ENCODE peak calls at places on chromosomes 13 and 19, in five cellular contexts. E is hypothalamus, R is AG09309, F is NCI-H1930, Y is lower leg skin. M is an unnamed sample.

GRCh38 chr13:38690231-38690630 is 3.4 kb downstream of the FREM2 start:
- DNase-seq in E (no peak), R (no peak), F (no peak), Y (no peak), M (no peak)

GRCh38 chr19:16373539-16373938 is 48.9 kb downstream of the KLF2 start:
- DNase-seq in E (no peak), R (no peak), F (no peak), Y (no peak), M (no peak)

GRCh38 chr19:1636325-1637236 is 15.8 kb downstream of the TCF3 start:
- DNase-seq in E (no peak), R (no peak), F (no peak), Y (no peak), M (no peak)

GRCh38 chr13:91579320-91579719 is 180.9 kb downstream of the GPC5 start:
- DNase-seq in E (no peak), R (no peak), F (no peak), Y (no peak), M (no peak)

GRCh38 chr19:11378319-11379189 is 4.1 kb downstream of the SWSAP1 start:
- DNase-seq in E (peak), R (no peak), F (peak), Y (peak), M (no peak)

GRCh38 chr19:52648336-52648990 is 10.3 kb upstream of the ZNF83 start:
- DNase-seq in E (no peak), R (no peak), F (no peak), Y (no peak), M (no peak)

GRCh38 chr13:36362251-36362650 is 16.1 kb upstream of the SPART start:
- DNase-seq in E (no peak), R (no peak), F (no peak), Y (no peak), M (no peak)

GRCh38 chr19:4816388-4817165 is 14.9 kb downstream of the TICAM1 start:
- DNase-seq in E (no peak), R (no peak), F (no peak), Y (no peak), M (no peak)

GRCh38 chr19:10784257-10784656 is 51.8 kb downstream of the TMED1 start:
- DNase-seq in E (peak), R (no peak), F (no peak), Y (no peak), M (no peak)

GRCh38 chr19:1221141-1221903 is 15.7 kb downstream of the STK11 start:
- DNase-seq in E (peak), R (no peak), F (no peak), Y (no peak), M (no peak)

GRCh38 chr19:23957660-23958281 is 43.1 kb downstream of the ZNF726 start:
- DNase-seq in E (no peak), R (peak), F (no peak), Y (no peak), M (no peak)

GRCh38 chr19:8466018-8466417 is 21.2 kb downstream of the HNRNPM start:
- DNase-seq in E (no peak), R (no peak), F (no peak), Y (no peak), M (no peak)

GRCh38 chr19:15775249-15775648 is 12.2 kb upstream of the OR10H5 start:
- DNase-seq in E (no peak), R (no peak), F (no peak), Y (no peak), M (no peak)

GRCh38 chr19:19062454-19063182 is 1.2 kb upstream of the SLC25A42 start:
- DNase-seq in E (no peak), R (no peak), F (no peak), Y (no peak), M (no peak)

GRCh38 chr13:67230774-67231480 is 791 bp upstream of the PCDH9 start:
- DNase-seq in E (peak), R (no peak), F (peak), Y (peak), M (peak)

GRCh38 chr19:46755077-46755852 is 9.0 kb upstream of the STRN4 start:
- DNase-seq in E (no peak), R (peak), F (no peak), Y (no peak), M (no peak)

GRCh38 chr13:87498681-87499080 is 172.5 kb upstream of the SLITRK5 start:
- DNase-seq in E (no peak), R (no peak), F (no peak), Y (no peak), M (no peak)

GRCh38 chr13:91797567-91797966 is 399.1 kb downstream of the GPC5 start:
- DNase-seq in E (no peak), R (no peak), F (no peak), Y (no peak), M (no peak)

GRCh38 chr19:49570138-49570856 is 10.1 kb downstream of the NOSIP start:
- DNase-seq in E (no peak), R (peak), F (peak), Y (no peak), M (no peak)